ENCODE peak calls at places on chromosome 10, in ten cellular contexts. Q is kidney epithelial cell; R is AG09309; J is MCF 10A; B is substantia nigra; G is NCI-H1694 treated with DMSO at 0.1 percent for 48 hours; I is amygdala; T is NCI-H446 treated with DMSO at 0.1 percent for 48 hours; S is NCI-H1092; H is effector CD4-positive, alpha-beta T cell. C is an unnamed sample.

GRCh38 chr10:12491491-12491890 is 142.1 kb downstream of the CAMK1D start:
- DNase-seq in Q (no peak), R (no peak), J (no peak), B (no peak), G (no peak), I (no peak), T (no peak), S (no peak), H (no peak), C (no peak)

GRCh38 chr10:70274643-70275042 is 9.2 kb downstream of the NPFFR1 start:
- DNase-seq in Q (no peak), R (peak; percentile 82), J (no peak), B (no peak), G (no peak), I (peak; percentile 26), T (no peak), S (no peak), H (no peak), C (no peak)

GRCh38 chr10:44956176-44956575 is 3.4 kb upstream of the RASSF4 start:
- DNase-seq in Q (no peak), R (no peak), J (no peak), B (no peak), G (no peak), I (no peak), T (no peak), S (no peak), H (no peak), C (no peak)

GRCh38 chr10:3258291-3258848 is 85.8 kb upstream of the PITRM1 start:
- DNase-seq in Q (no peak), R (no peak), J (no peak), B (no peak), G (no peak), I (no peak), T (no peak), S (no peak), H (no peak), C (no peak)

GRCh38 chr10:21424511-21424910 is 101.0 kb downstream of the SKIDA1 start:
- DNase-seq in Q (no peak), R (peak; percentile 16), J (no peak), B (no peak), G (no peak), I (no peak), T (no peak), S (no peak), H (no peak), C (no peak)

GRCh38 chr10:132143162-132143561 is 43.6 kb upstream of the DPYSL4 start:
- DNase-seq in Q (no peak), R (no peak), J (no peak), B (no peak), G (no peak), I (no peak), T (no peak), S (no peak), H (no peak), C (no peak)

GRCh38 chr10:10092581-10092980 is 925.1 kb upstream of the CELF2 start:
- DNase-seq in Q (peak; percentile 10), R (no peak), J (peak; percentile 56), B (no peak), G (no peak), I (no peak), T (peak; percentile 35), S (no peak), H (no peak), C (no peak)

GRCh38 chr10:3763852-3764625 is 21.0 kb downstream of the KLF6 start:
- DNase-seq in Q (no peak), R (no peak), J (peak; percentile 92), B (no peak), G (no peak), I (no peak), T (no peak), S (no peak), H (no peak), C (no peak)

GRCh38 chr10:30510184-30510931 is 76.4 kb downstream of the MAP3K8 start:
- DNase-seq in Q (no peak), R (peak; percentile 33), J (peak; percentile 88), B (no peak), G (no peak), I (no peak), T (no peak), S (no peak), H (no peak), C (no peak)

GRCh38 chr10:18140149-18140956 is at the start of gene CACNB2:
- DNase-seq in Q (no peak), R (no peak), J (peak; percentile 53), B (no peak), G (no peak), I (peak; percentile 27), T (no peak), S (peak; percentile 3), H (no peak), C (no peak)

GRCh38 chr10:70126700-70127395 is 5.8 kb downstream of the AIFM2 start:
- DNase-seq in Q (no peak), R (no peak), J (no peak), B (no peak), G (no peak), I (no peak), T (no peak), S (no peak), H (no peak), C (no peak)

GRCh38 chr10:118590334-118590733 is 5.1 kb downstream of the PRLHR start:
- DNase-seq in Q (no peak), R (no peak), J (peak; percentile 87), B (no peak), G (peak; percentile 50), I (no peak), T (peak; percentile 57), S (peak; percentile 72), H (no peak), C (peak; percentile 63)

GRCh38 chr10:49070701-49071100 is 44.6 kb downstream of the VSTM4 start:
- DNase-seq in Q (no peak), R (no peak), J (no peak), B (no peak), G (no peak), I (no peak), T (no peak), S (no peak), H (no peak), C (no peak)

GRCh38 chr10:63819753-63820347 is 298.6 kb downstream of the REEP3 start:
- DNase-seq in Q (peak; percentile 37), R (peak; percentile 44), J (peak; percentile 74), B (no peak), G (peak; percentile 50), I (no peak), T (peak; percentile 43), S (peak; percentile 0), H (no peak), C (peak; percentile 2)

GRCh38 chr10:92238586-92239098 is 52.2 kb downstream of the CPEB3 start:
- DNase-seq in Q (no peak), R (peak; percentile 62), J (peak; percentile 92), B (no peak), G (no peak), I (no peak), T (no peak), S (no peak), H (no peak), C (no peak)

GRCh38 chr10:72092987-72093386 is 4.6 kb upstream of the SPOCK2 start:
- DNase-seq in Q (no peak), R (no peak), J (no peak), B (no peak), G (no peak), I (no peak), T (no peak), S (no peak), H (no peak), C (no peak)

GRCh38 chr10:62738916-62739315 is 65.6 kb upstream of the ADO start:
- DNase-seq in Q (no peak), R (no peak), J (peak; percentile 27), B (no peak), G (no peak), I (no peak), T (no peak), S (no peak), H (no peak), C (no peak)

GRCh38 chr10:20956843-20957242 is 59.7 kb upstream of the NEBL start:
- DNase-seq in Q (no peak), R (no peak), J (peak; percentile 83), B (no peak), G (no peak), I (no peak), T (no peak), S (no peak), H (no peak), C (no peak)

GRCh38 chr10:78025685-78026364 is 3.5 kb downstream of the POLR3A start:
- DNase-seq in Q (peak; percentile 41), R (no peak), J (peak; percentile 56), B (no peak), G (no peak), I (no peak), T (no peak), S (no peak), H (no peak), C (no peak)

GRCh38 chr10:76311752-76312699 is 880.6 kb downstream of the LRMDA start:
- DNase-seq in Q (no peak), R (no peak), J (peak; percentile 50), B (no peak), G (no peak), I (no peak), T (no peak), S (peak; percentile 1), H (no peak), C (no peak)